ENCODE peak calls at places on chromosome X, in eight cellular contexts. O is cardiac muscle cell; R is heart right ventricle; C is effector memory CD4-positive, alpha-beta T cell; E is sigmoid colon; I is IMR-90; M is colonic mucosa; Q is CD8-positive, alpha-beta T cell. S is an unnamed sample.

GRCh38 chrX:134982748-134983147 is 8.0 kb upstream of the SMIM10 start:
- DNase-seq in Q (no peak), E (no peak), C (no peak), O (no peak), I (no peak), R (no peak), M (no peak), S (no peak)

GRCh38 chrX:15567886-15568616 is 32.7 kb downstream of the ACE2 start:
- DNase-seq in O (peak), M (no peak), Q (no peak), R (no peak), I (no peak), E (no peak), C (no peak), S (no peak)

GRCh38 chrX:112614640-112615039 is 65.1 kb downstream of the LHFPL1 start:
- DNase-seq in R (no peak), O (no peak), E (no peak), Q (no peak), C (no peak), I (peak), M (no peak), S (no peak)

GRCh38 chrX:9327086-9327746 is 137.6 kb upstream of the TBL1X start:
- DNase-seq in E (no peak), M (no peak), O (no peak), R (no peak), C (no peak), I (no peak), Q (no peak), S (no peak)

GRCh38 chrX:150958177-150958576 is 25.0 kb upstream of the HMGB3 start:
- DNase-seq in M (no peak), I (no peak), E (no peak), R (no peak), Q (no peak), O (no peak), C (no peak), S (no peak)

GRCh38 chrX:119477812-119478232 is 9.6 kb downstream of the SLC25A5 start:
- DNase-seq in Q (no peak), C (no peak), I (peak), E (no peak), O (peak), R (no peak), M (peak), S (no peak)

GRCh38 chrX:149312097-149312496 is 193.0 kb downstream of the IDS start:
- DNase-seq in M (no peak), Q (no peak), E (no peak), O (no peak), R (no peak), C (no peak), I (no peak), S (no peak)

GRCh38 chrX:17817242-17817641 is 43.9 kb downstream of the RAI2 start:
- DNase-seq in I (no peak), M (no peak), O (no peak), Q (no peak), E (no peak), C (no peak), R (no peak), S (no peak)

GRCh38 chrX:122582280-122582679 is 601.8 kb upstream of the GRIA3 start:
- DNase-seq in E (no peak), R (no peak), M (no peak), Q (no peak), I (no peak), C (no peak), O (no peak), S (no peak)

GRCh38 chrX:69130448-69130847 is 34.8 kb downstream of the PJA1 start:
- DNase-seq in C (no peak), E (no peak), I (no peak), O (no peak), Q (no peak), R (no peak), M (no peak), S (peak)

GRCh38 chrX:9072281-9072680 is 38.4 kb upstream of the FAM9B start:
- DNase-seq in O (peak), C (no peak), Q (no peak), I (peak), M (no peak), E (no peak), R (no peak), S (no peak)

GRCh38 chrX:39652336-39652735 is 445.4 kb downstream of the BCOR start:
- DNase-seq in I (peak), R (no peak), C (no peak), M (peak), E (no peak), Q (no peak), O (peak), S (no peak)

GRCh38 chrX:152988536-152989291 is 5.2 kb downstream of the PNMA5 start:
- DNase-seq in M (no peak), E (no peak), C (no peak), Q (no peak), I (no peak), R (no peak), O (no peak), S (no peak)

GRCh38 chrX:16096131-16096530 is 27.2 kb upstream of the GRPR start:
- DNase-seq in Q (no peak), I (no peak), C (no peak), O (no peak), R (no peak), E (no peak), M (no peak), S (no peak)

GRCh38 chrX:2388669-2389068 is 112.1 kb downstream of the DHRSX start:
- DNase-seq in Q (no peak), I (no peak), C (no peak), E (no peak), R (no peak), O (no peak), M (no peak), S (no peak)

GRCh38 chrX:44223150-44223549 is 120.3 kb downstream of the EFHC2 start:
- DNase-seq in O (peak), I (peak), R (no peak), C (no peak), E (no peak), M (peak), Q (no peak), S (no peak)

GRCh38 chrX:20665441-20665840 is 398.7 kb upstream of the RPS6KA3 start:
- DNase-seq in Q (no peak), O (no peak), I (no peak), C (no peak), M (no peak), R (no peak), E (no peak), S (no peak)

GRCh38 chrX:11438767-11439166 is 145.6 kb downstream of the AMELX start:
- DNase-seq in Q (no peak), E (no peak), I (peak), C (no peak), O (peak), M (no peak), R (no peak), S (no peak)

GRCh38 chrX:71191253-71191652 is 31.8 kb upstream of the GJB1 start:
- DNase-seq in C (no peak), Q (no peak), E (no peak), O (no peak), M (no peak), R (no peak), I (no peak), S (no peak)

GRCh38 chrX:826448-826847 is 195.9 kb downstream of the SHOX start:
- DNase-seq in R (no peak), E (no peak), M (no peak), I (no peak), C (no peak), O (no peak), Q (no peak), S (no peak)

GRCh38 chrX:71607488-71607887 is 10.8 kb downstream of the CXCR3 start:
- DNase-seq in C (no peak), R (no peak), O (no peak), Q (no peak), I (no peak), E (no peak), M (no peak), S (no peak)

GRCh38 chrX:53918697-53919096 is 125.6 kb downstream of the PHF8 start:
- DNase-seq in M (no peak), C (no peak), O (peak), R (no peak), Q (no peak), E (no peak), I (no peak), S (no peak)

GRCh38 chrX:123859409-123859827 is 435 bp upstream of the XIAP start:
- DNase-seq in E (no peak), M (peak), I (no peak), C (no peak), O (no peak), Q (no peak), R (no peak), S (no peak)

GRCh38 chrX:108945883-108946523 is 209.6 kb upstream of the IRS4 start:
- DNase-seq in R (no peak), E (no peak), C (no peak), I (no peak), Q (no peak), O (no peak), M (no peak), S (no peak)

GRCh38 chrX:119266364-119266995 is 30.4 kb downstream of the PGRMC1 start:
- DNase-seq in M (peak), Q (no peak), C (no peak), O (peak), I (peak), R (peak), E (no peak), S (no peak)

GRCh38 chrX:68650491-68650890 is 3.0 kb downstream of the STARD8 start:
- DNase-seq in C (no peak), Q (no peak), E (no peak), R (no peak), O (no peak), M (no peak), I (peak), S (no peak)

DNA sequence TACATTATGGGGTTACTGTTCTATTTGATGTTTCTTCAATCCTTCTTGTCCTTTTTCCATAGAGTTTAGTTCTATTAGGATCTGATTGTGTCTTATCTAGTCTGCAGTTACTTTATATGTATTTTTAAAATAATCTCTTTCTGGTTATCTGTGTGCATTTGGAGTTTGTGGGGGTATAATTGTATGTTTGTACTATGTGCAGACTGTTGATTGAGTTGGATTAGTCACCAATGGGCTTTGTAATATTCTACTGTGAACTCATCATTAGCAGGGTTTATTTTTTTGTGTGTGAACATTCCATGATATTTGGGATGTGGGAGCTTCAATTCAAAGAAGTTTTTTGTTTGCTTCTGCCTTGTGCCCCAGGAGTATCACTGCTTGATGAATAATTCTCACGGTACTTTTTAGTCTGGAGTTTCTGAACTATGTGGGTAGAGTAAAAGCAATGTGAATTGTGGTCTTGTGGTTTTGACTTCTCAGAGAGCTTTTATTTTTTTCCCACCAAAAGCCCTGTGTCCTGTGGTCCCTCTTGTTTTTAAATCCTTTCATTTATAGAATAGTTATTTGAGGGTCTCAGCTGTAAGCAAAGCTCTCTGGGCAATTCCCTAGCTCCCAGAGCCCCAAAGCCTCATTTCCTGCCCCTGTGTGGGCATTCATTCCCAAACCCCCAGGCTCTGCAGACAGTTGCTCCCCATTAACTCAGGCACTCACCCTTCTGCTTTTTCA is 127.8 kb downstream of the PHKA2 start:
- DNase-seq in Q (no peak), I (no peak), E (no peak), C (no peak), R (no peak), O (peak), M (no peak), S (peak)
- H3K27ac ChIP-seq in Q (no peak), I (no peak), E (no peak), C (no peak), R (no peak), O (no peak), M (no peak), S (peak)

DNA sequence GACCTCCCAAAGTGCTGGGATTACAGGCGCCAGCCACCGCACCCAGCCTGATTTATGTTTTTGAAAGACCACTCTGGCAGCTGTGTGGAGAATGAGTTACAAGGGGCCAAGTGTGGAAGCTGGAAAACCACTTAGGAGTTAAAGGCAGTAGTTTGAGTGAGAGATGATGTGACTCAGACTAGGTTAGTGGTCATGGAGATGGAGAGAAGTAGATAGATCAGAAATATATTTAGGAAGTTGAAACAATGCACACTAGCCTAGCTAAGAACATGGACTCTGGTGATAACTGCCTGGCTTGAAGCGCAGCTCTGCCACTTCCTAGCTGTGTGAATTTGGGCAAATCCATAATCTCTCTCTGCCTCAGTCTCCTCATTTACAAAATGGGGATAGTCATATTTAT is 11.9 kb upstream of the RBMX start:
- DNase-seq in R (no peak), Q (no peak), C (no peak), E (no peak), O (no peak), M (no peak), I (no peak), S (no peak)
- H3K27ac ChIP-seq in R (no peak), Q (no peak), C (no peak), E (no peak), O (no peak), M (no peak), I (no peak), S (no peak)

GRCh38 chrX:101685923-101686322 is 26.3 kb upstream of the ARMCX2 start:
- DNase-seq in C (no peak), O (no peak), E (no peak), M (no peak), I (no peak), R (no peak), Q (no peak), S (no peak)

GRCh38 chrX:101677028-101677427 is 17.4 kb upstream of the ARMCX2 start:
- DNase-seq in C (no peak), R (no peak), M (no peak), E (no peak), Q (no peak), I (no peak), O (no peak), S (no peak)

GRCh38 chrX:101686574-101686973 is 26.9 kb upstream of the ARMCX2 start:
- DNase-seq in Q (no peak), C (no peak), M (no peak), I (no peak), O (no peak), E (no peak), R (no peak), S (no peak)

DNA sequence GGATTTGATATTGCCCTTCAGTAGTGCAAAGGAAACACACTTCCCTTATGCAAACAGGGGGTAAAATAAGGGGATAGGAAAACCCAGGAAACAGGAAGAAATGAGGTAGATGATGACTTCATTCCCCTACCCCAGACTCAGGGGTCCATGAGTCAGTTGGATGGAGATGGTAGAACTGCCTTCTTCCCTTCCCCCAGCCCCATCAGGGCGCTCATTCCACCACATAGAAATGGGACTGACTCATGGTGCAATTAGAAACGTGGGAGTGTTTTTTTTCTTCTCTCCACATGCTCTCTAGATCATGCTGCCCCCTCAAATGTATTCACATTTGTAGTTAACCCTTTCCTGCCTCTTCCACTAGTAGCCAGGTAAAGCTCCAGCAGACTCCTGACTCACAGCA is 23.1 kb upstream of the ARMCX2 start:
- DNase-seq in E (no peak), R (no peak), C (no peak), Q (no peak), I (peak), O (no peak), M (no peak), S (no peak)
- H3K27ac ChIP-seq in E (no peak), R (no peak), C (no peak), Q (no peak), I (no peak), O (no peak), M (no peak), S (no peak)

DNA sequence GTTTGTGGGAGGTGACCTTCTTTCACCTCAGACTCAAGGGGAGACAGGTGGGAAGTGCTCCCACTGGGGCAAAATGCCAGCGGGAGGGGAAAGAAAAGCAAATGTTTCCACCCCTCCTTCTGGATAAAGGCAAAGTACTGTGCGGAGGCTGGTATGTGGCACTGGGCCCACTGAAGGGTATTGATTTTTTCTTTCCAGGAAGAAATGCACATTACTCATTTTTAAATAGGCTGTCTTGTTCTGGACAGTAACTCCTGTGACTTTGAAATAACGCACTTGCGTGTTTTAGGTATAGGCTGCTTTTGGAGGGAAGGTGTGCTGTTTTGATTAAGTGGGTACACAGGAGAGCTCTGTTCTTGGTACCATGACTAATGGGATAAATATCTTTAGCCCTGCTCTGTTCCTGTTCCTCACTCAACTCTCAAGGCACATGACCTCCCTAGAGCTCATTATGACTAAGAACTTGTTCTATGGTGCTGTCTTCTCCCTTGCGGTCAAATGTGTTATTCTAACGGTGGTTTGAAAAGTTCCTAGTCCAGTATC is 40.7 kb upstream of the MBTPS2 start:
- DNase-seq in Q (no peak), E (no peak), C (no peak), M (no peak), R (no peak), I (peak), O (peak), S (no peak)
- H3K27ac ChIP-seq in Q (no peak), E (peak), C (no peak), M (no peak), R (no peak), I (no peak), O (no peak), S (no peak)

GRCh38 chrX:107714196-107714811 is 61.3 kb downstream of the TSC22D3 start:
- DNase-seq in C (peak), E (no peak), Q (peak), O (peak), M (no peak), I (no peak), R (no peak), S (no peak)

GRCh38 chrX:107715331-107716044 is 60.1 kb downstream of the TSC22D3 start:
- DNase-seq in M (no peak), E (no peak), Q (no peak), O (peak), R (no peak), I (peak), C (no peak), S (no peak)

GRCh38 chrX:107712231-107713204 is 63.1 kb downstream of the TSC22D3 start:
- DNase-seq in I (peak), R (no peak), Q (peak), C (peak), E (peak), M (no peak), O (peak), S (no peak)

GRCh38 chrX:107711521-107712041 is 64.0 kb downstream of the TSC22D3 start:
- DNase-seq in E (peak), Q (no peak), R (no peak), I (no peak), M (no peak), O (peak), C (no peak), S (no peak)

GRCh38 chrX:107713205-107714195 is 62.1 kb downstream of the TSC22D3 start:
- DNase-seq in C (peak), I (no peak), O (peak), R (no peak), Q (peak), M (no peak), E (peak), S (no peak)
- H3K27ac ChIP-seq in C (peak), I (no peak), O (no peak), R (peak), Q (peak), M (peak), E (peak), S (no peak)

GRCh38 chrX:47456080-47456479 is 26.9 kb downstream of the ZNF41 start:
- DNase-seq in R (peak), Q (no peak), M (no peak), C (no peak), O (no peak), I (no peak), E (no peak), S (no peak)
- H3K27ac ChIP-seq in R (no peak), Q (no peak), M (no peak), C (no peak), O (no peak), I (no peak), E (no peak), S (no peak)

GRCh38 chrX:130083107-130083490 is 27.2 kb downstream of the ELF4 start:
- DNase-seq in I (no peak), O (no peak), E (no peak), Q (no peak), M (no peak), C (no peak), R (no peak), S (no peak)
- H3K27ac ChIP-seq in I (no peak), O (no peak), E (peak), Q (no peak), M (no peak), C (peak), R (no peak), S (no peak)

S was measured in SK-N-MC.